ENCODE peak calls at places on chromosome 7, in four cellular contexts. One of them, this sample, is unnamed.

GRCh38 chr7:65371468-65371867 is 2.2 kb upstream of the ZNF92 start:
- DNase-seq in mesendoderm: no peak
- DNase-seq in cardiac fibroblast: peak
- DNase-seq in MCF 10A: no peak
- DNase-seq in this sample: peak

GRCh38 chr7:45401155-45401554 is 173.0 kb upstream of the ADCY1 start:
- DNase-seq in mesendoderm: no peak
- DNase-seq in cardiac fibroblast: no peak
- DNase-seq in MCF 10A: no peak
- DNase-seq in this sample: no peak

GRCh38 chr7:7799138-7799537 is 80.7 kb upstream of the RPA3 start:
- DNase-seq in MCF 10A: peak
- DNase-seq in cardiac fibroblast: peak
- DNase-seq in mesendoderm: peak
- DNase-seq in this sample: peak

GRCh38 chr7:31133497-31133896 is 81.4 kb downstream of the ADCYAP1R1 start:
- DNase-seq in mesendoderm: peak
- DNase-seq in cardiac fibroblast: no peak
- DNase-seq in MCF 10A: no peak
- DNase-seq in this sample: no peak

GRCh38 chr7:138000081-138000701 is 1.7 kb downstream of the CREB3L2 start:
- DNase-seq in MCF 10A: peak
- DNase-seq in mesendoderm: peak
- DNase-seq in cardiac fibroblast: peak
- DNase-seq in this sample: peak

GRCh38 chr7:75601539-75601938 is 109.4 kb downstream of the SPDYE5 start:
- DNase-seq in mesendoderm: no peak
- DNase-seq in cardiac fibroblast: no peak
- DNase-seq in MCF 10A: no peak
- DNase-seq in this sample: no peak

GRCh38 chr7:66265566-66265965 is 60.4 kb downstream of the TPST1 start:
- DNase-seq in mesendoderm: peak
- DNase-seq in cardiac fibroblast: peak
- DNase-seq in MCF 10A: peak
- DNase-seq in this sample: peak

GRCh38 chr7:108109216-108109908 is 20.8 kb downstream of the LAMB4 start:
- DNase-seq in mesendoderm: peak
- DNase-seq in MCF 10A: peak
- DNase-seq in cardiac fibroblast: peak
- DNase-seq in this sample: peak

GRCh38 chr7:134420509-134421125 is 38.3 kb downstream of the AKR1B1 start:
- DNase-seq in mesendoderm: peak
- DNase-seq in cardiac fibroblast: peak
- DNase-seq in MCF 10A: peak
- DNase-seq in this sample: peak

GRCh38 chr7:49781996-49782395 is 8.6 kb downstream of the VWC2 start:
- DNase-seq in mesendoderm: no peak
- DNase-seq in MCF 10A: no peak
- DNase-seq in cardiac fibroblast: no peak
- DNase-seq in this sample: no peak

GRCh38 chr7:77904252-77904651 is 105.7 kb downstream of the PHTF2 start:
- DNase-seq in cardiac fibroblast: no peak
- DNase-seq in mesendoderm: no peak
- DNase-seq in MCF 10A: no peak
- DNase-seq in this sample: no peak

GRCh38 chr7:139679731-139680594 is 97.8 kb downstream of the HIPK2 start:
- DNase-seq in MCF 10A: peak
- DNase-seq in mesendoderm: no peak
- DNase-seq in cardiac fibroblast: peak
- DNase-seq in this sample: peak

GRCh38 chr7:130921391-130922180 is 187.6 kb upstream of the KLF14 start:
- DNase-seq in cardiac fibroblast: peak
- DNase-seq in MCF 10A: no peak
- DNase-seq in mesendoderm: no peak
- DNase-seq in this sample: peak

GRCh38 chr7:151088856-151089699 is 2.8 kb downstream of the AGAP3 start:
- DNase-seq in MCF 10A: peak
- DNase-seq in cardiac fibroblast: peak
- DNase-seq in mesendoderm: peak
- DNase-seq in this sample: peak

GRCh38 chr7:105643384-105643783 is 62.1 kb upstream of the EFCAB10 start:
- DNase-seq in mesendoderm: peak
- DNase-seq in MCF 10A: no peak
- DNase-seq in cardiac fibroblast: no peak
- DNase-seq in this sample: no peak

GRCh38 chr7:104969183-104969582 is 44.8 kb upstream of the KMT2E start:
- DNase-seq in cardiac fibroblast: no peak
- DNase-seq in mesendoderm: no peak
- DNase-seq in MCF 10A: no peak
- DNase-seq in this sample: no peak

GRCh38 chr7:155743197-155743596 is 69.1 kb downstream of the SHH start:
- DNase-seq in mesendoderm: no peak
- DNase-seq in MCF 10A: no peak
- DNase-seq in cardiac fibroblast: no peak
- DNase-seq in this sample: no peak

GRCh38 chr7:101880536-101881443 is 63.4 kb downstream of the CUX1 start:
- DNase-seq in cardiac fibroblast: peak
- DNase-seq in mesendoderm: no peak
- DNase-seq in MCF 10A: peak
- DNase-seq in this sample: peak

GRCh38 chr7:137692399-137692798 is 154.4 kb downstream of the DGKI start:
- DNase-seq in cardiac fibroblast: no peak
- DNase-seq in mesendoderm: no peak
- DNase-seq in MCF 10A: no peak
- DNase-seq in this sample: no peak

GRCh38 chr7:34044734-34045353 is 139.5 kb downstream of the BMPER start:
- DNase-seq in mesendoderm: peak
- DNase-seq in MCF 10A: no peak
- DNase-seq in cardiac fibroblast: no peak
- DNase-seq in this sample: no peak

GRCh38 chr7:11786186-11786585 is 45.8 kb downstream of the THSD7A start:
- DNase-seq in MCF 10A: peak
- DNase-seq in cardiac fibroblast: peak
- DNase-seq in mesendoderm: peak
- DNase-seq in this sample: no peak

GRCh38 chr7:37535841-37536240 is 87.2 kb upstream of the ELMO1 start:
- DNase-seq in cardiac fibroblast: no peak
- DNase-seq in MCF 10A: no peak
- DNase-seq in mesendoderm: no peak
- DNase-seq in this sample: no peak

GRCh38 chr7:117019287-117019686 is 66.0 kb downstream of the ST7 start:
- DNase-seq in cardiac fibroblast: no peak
- DNase-seq in MCF 10A: no peak
- DNase-seq in mesendoderm: no peak
- DNase-seq in this sample: no peak

GRCh38 chr7:91263359-91264082 is 712 bp upstream of the FZD1 start:
- DNase-seq in cardiac fibroblast: no peak
- DNase-seq in mesendoderm: no peak
- DNase-seq in MCF 10A: peak
- DNase-seq in this sample: peak

GRCh38 chr7:114645451-114645850 is 230.8 kb downstream of the FOXP2 start:
- DNase-seq in cardiac fibroblast: no peak
- DNase-seq in MCF 10A: no peak
- DNase-seq in mesendoderm: no peak
- DNase-seq in this sample: no peak

GRCh38 chr7:6443372-6443941 is 4.3 kb downstream of the DAGLB start:
- DNase-seq in cardiac fibroblast: peak
- DNase-seq in mesendoderm: peak
- DNase-seq in MCF 10A: peak
- DNase-seq in this sample: peak

GRCh38 chr7:19538036-19538435 is 170.8 kb downstream of the POLR1F start:
- DNase-seq in MCF 10A: no peak
- DNase-seq in cardiac fibroblast: peak
- DNase-seq in mesendoderm: no peak
- DNase-seq in this sample: peak

GRCh38 chr7:145489609-145490008 is 627.0 kb upstream of the CNTNAP2 start:
- DNase-seq in cardiac fibroblast: no peak
- DNase-seq in mesendoderm: no peak
- DNase-seq in MCF 10A: no peak
- DNase-seq in this sample: no peak

GRCh38 chr7:28483112-28483511 is 70.8 kb downstream of the CREB5 start:
- DNase-seq in mesendoderm: no peak
- DNase-seq in cardiac fibroblast: peak
- DNase-seq in MCF 10A: no peak
- DNase-seq in this sample: no peak

GRCh38 chr7:134948736-134949135 is 37.6 kb upstream of the AGBL3 start:
- DNase-seq in MCF 10A: peak
- DNase-seq in mesendoderm: no peak
- DNase-seq in cardiac fibroblast: peak
- DNase-seq in this sample: peak

GRCh38 chr7:149792220-149792595 is 18.8 kb upstream of the ZNF467 start:
- DNase-seq in cardiac fibroblast: no peak
- DNase-seq in MCF 10A: no peak
- DNase-seq in mesendoderm: no peak
- DNase-seq in this sample: no peak

GRCh38 chr7:130897515-130898419 is 163.8 kb upstream of the KLF14 start:
- DNase-seq in mesendoderm: no peak
- DNase-seq in cardiac fibroblast: no peak
- DNase-seq in MCF 10A: no peak
- DNase-seq in this sample: no peak

GRCh38 chr7:48040944-48041664 is 5.8 kb downstream of the C7orf57 start:
- DNase-seq in MCF 10A: no peak
- DNase-seq in mesendoderm: no peak
- DNase-seq in cardiac fibroblast: no peak
- DNase-seq in this sample: no peak

This sample was measured in fibroblast of gingiva.